ENCODE peak calls at places on chromosomes 6 and 20, in seven cellular contexts. M, V, B, I, Z, U and L are unnamed samples.

GRCh38 chr6:88730602-88731001 is 232.8 kb downstream of the RNGTT start:
- DNase-seq in M (no peak), B (no peak), V (no peak), Z (no peak), I (no peak), U (no peak), L (peak)

GRCh38 chr6:116971959-116972358 is 94.9 kb downstream of the RFX6 start:
- DNase-seq in I (peak), M (peak), U (peak), B (no peak), V (no peak), Z (peak), L (no peak)

GRCh38 chr6:28633445-28634215 is 107.9 kb downstream of the GPX5 start:
- DNase-seq in B (no peak), M (no peak), I (no peak), U (no peak), Z (no peak), V (no peak), L (no peak)

GRCh38 chr6:36492621-36493020 is 49.8 kb downstream of the KCTD20 start:
- DNase-seq in V (no peak), M (no peak), B (no peak), U (no peak), Z (no peak), I (no peak), L (no peak)

GRCh38 chr6:138996524-138996923 is 8.5 kb upstream of the REPS1 start:
- DNase-seq in M (no peak), U (no peak), B (no peak), Z (no peak), I (no peak), V (no peak), L (no peak)

GRCh38 chr20:50284811-50285375 is 94.3 kb downstream of the CEBPB start:
- DNase-seq in U (no peak), V (no peak), M (no peak), I (no peak), Z (peak), B (no peak), L (peak)

GRCh38 chr6:157670466-157671186 is 152.4 kb upstream of the SNX9 start:
- DNase-seq in M (no peak), Z (no peak), U (no peak), V (no peak), I (no peak), B (no peak), L (no peak)

GRCh38 chr6:34695729-34696188 is 808 bp downstream of the ILRUN start:
- DNase-seq in B (no peak), U (no peak), M (no peak), Z (peak), V (no peak), I (no peak), L (no peak)

GRCh38 chr20:1509237-1509636 is 18.0 kb upstream of the SIRPB2 start:
- DNase-seq in M (peak), V (no peak), Z (peak), B (no peak), U (peak), I (peak), L (peak)

GRCh38 chr6:44010411-44011349 is 116.6 kb downstream of the MRPL14 start:
- DNase-seq in V (no peak), U (no peak), B (no peak), M (no peak), I (peak), Z (no peak), L (no peak)

GRCh38 chr6:33885121-33886057 is 81.6 kb upstream of the MLN start:
- DNase-seq in B (no peak), I (peak), U (no peak), Z (no peak), M (no peak), V (no peak), L (no peak)

GRCh38 chr6:28816909-28817807 is 106.6 kb downstream of the TRIM27 start:
- DNase-seq in B (no peak), U (peak), I (no peak), V (peak), Z (no peak), M (peak), L (peak)

GRCh38 chr6:37783025-37783825 is 36.3 kb upstream of the ZFAND3 start:
- DNase-seq in I (no peak), U (no peak), M (no peak), V (peak), B (no peak), Z (peak), L (no peak)

GRCh38 chr6:169239181-169239580 is 14.5 kb downstream of the THBS2 start:
- DNase-seq in Z (no peak), U (no peak), B (no peak), M (no peak), I (no peak), V (no peak), L (no peak)

GRCh38 chr6:149876241-149876933 is 12.2 kb upstream of the LRP11 start:
- DNase-seq in Z (no peak), U (no peak), B (no peak), M (no peak), V (no peak), I (no peak), L (no peak)

GRCh38 chr6:40710626-40711354 is 123.6 kb upstream of the LRFN2 start:
- DNase-seq in U (no peak), B (peak), Z (no peak), I (no peak), V (no peak), M (no peak), L (no peak)

GRCh38 chr6:149065658-149066556 is 251.6 kb upstream of the TAB2 start:
- DNase-seq in B (peak), V (no peak), U (no peak), Z (no peak), I (no peak), M (no peak), L (no peak)

GRCh38 chr6:117008618-117009017 is 131.6 kb downstream of the RFX6 start:
- DNase-seq in U (no peak), B (peak), I (no peak), V (no peak), M (no peak), Z (no peak), L (no peak)

GRCh38 chr20:19726126-19726525 is 31.9 kb upstream of the RIN2 start:
- DNase-seq in U (no peak), M (no peak), B (no peak), Z (no peak), V (no peak), I (no peak), L (no peak)

GRCh38 chr20:45041464-45042337 is 59.2 kb downstream of the KCNS1 start:
- DNase-seq in B (no peak), M (no peak), V (no peak), U (no peak), Z (no peak), I (peak), L (no peak)

GRCh38 chr6:160391419-160392116 is 43.4 kb downstream of the SLC22A3 start:
- DNase-seq in I (peak), U (peak), M (peak), Z (no peak), B (no peak), V (no peak), L (no peak)

GRCh38 chr6:87755697-87756671 is 54.0 kb upstream of the AKIRIN2 start:
- DNase-seq in B (no peak), I (no peak), Z (no peak), U (peak), M (no peak), V (no peak), L (no peak)

DNA sequence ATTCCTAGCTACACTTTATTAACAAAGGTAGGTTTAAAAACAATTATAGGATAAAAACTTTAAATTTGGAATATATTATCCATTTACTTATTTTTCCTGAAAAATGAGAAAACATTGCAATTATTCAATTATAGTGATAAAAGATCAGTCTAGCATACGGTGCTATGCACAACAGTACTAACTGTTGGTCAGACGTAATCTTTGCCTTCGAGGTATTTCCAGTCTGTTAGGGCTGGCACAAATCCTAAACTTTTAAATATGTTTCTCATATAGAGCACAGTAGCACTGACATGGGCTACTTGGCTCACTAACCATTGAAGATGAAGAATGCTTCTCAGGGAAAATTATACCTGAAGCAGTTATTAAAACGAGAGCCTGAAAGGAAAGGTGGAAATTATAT is 214.8 kb downstream of the PRKN start:
- DNase-seq in V (no peak), I (no peak), M (no peak), B (no peak), U (no peak), Z (peak), L (no peak)
- TF ChIP-seq JUND in V (no peak), I (no peak), M (no peak), B (no peak), U (no peak), Z (no peak), L (no peak)

DNA sequence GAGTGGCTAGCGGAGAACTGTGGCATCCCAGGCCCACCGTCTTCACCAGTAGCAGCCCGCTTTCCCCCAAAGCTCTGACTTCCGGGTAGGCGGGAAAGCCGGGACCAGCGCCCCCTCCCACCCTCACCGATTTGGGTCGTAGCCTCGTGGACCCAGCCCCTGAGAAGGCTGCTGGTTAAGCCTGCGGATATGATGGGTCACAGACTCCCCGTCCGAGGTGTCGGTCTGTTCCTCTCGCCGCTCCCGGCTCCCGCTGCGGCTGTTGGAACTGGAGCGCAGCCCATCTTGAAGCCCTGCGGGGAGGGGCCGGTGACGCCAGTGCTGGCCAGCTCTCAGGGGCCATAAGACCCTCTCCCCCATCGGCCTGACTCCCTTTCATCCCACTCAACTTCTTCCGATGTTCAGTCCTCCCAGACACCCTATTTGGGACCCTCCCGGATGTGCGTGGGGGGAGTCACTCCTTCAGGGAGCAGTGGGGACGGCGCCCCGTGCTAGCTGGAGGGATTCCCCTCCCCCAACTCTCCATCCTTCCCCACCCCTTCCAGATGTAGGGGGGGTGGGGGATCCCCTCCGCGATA is 772 bp downstream of the GNL1 start:
- DNase-seq in V (peak), Z (no peak), M (no peak), I (no peak), B (no peak), U (peak), L (no peak)
- TF ChIP-seq JUND in V (no peak), Z (no peak), M (no peak), I (no peak), B (no peak), U (no peak), L (no peak)

DNA sequence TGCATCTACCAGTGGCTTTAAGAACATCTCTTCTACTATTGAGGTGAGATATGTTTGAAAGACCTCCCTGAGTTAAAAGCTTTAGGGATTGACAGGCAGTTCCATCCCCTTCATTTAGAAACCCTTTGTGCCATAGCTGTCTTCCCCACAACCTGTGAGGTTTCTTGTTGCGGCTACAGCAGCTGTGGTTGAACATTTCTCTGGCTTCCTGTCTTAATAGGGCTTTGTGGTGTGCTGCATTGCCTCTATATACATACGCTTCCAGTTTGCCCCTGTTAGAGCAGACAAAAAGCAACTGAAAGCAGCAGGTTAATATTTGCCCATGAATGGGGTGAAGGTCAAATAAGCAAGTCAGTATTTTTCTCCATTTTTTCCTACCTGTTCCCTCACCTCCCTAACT is 210.2 kb downstream of the TMEM200A start:
- DNase-seq in V (no peak), I (no peak), U (no peak), M (peak), B (peak), Z (no peak), L (no peak)
- TF ChIP-seq JUND in V (no peak), I (no peak), U (no peak), M (no peak), B (no peak), Z (no peak), L (no peak)

GRCh38 chr20:5511505-5511904 is 194.8 kb upstream of the PROKR2 start:
- DNase-seq in Z (no peak), V (no peak), M (no peak), U (no peak), B (no peak), I (no peak), L (no peak)

GRCh38 chr20:5509803-5510202 is 193.0 kb upstream of the PROKR2 start:
- DNase-seq in I (no peak), M (no peak), Z (no peak), U (no peak), V (no peak), B (no peak), L (no peak)

GRCh38 chr20:5511930-5512329 is 195.2 kb upstream of the PROKR2 start:
- DNase-seq in V (no peak), U (no peak), B (no peak), I (no peak), M (no peak), Z (no peak), L (no peak)

GRCh38 chr20:5511082-5511481 is 194.3 kb upstream of the PROKR2 start:
- DNase-seq in V (no peak), U (no peak), M (no peak), Z (no peak), B (no peak), I (no peak), L (no peak)

DNA sequence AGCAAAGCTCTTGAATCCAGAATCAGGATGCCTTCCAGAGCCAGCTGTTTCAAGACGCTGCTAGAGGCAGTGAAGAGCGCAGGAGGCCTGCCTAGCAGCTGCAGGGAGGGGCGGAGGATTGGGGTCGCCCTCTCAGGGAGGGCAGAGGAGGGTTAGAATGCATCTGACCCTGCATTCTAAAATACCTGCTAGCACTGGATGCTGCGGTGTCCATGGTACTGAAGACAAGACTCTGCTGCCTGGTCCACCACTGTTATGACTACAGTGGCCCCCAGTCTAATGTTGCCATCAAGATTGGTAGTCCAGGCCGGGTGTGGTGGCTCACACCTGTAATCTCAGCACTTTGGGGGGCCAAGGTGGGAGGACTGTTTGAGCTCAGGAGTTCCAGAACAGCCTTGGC is 193.7 kb upstream of the PROKR2 start:
- DNase-seq in I (no peak), Z (no peak), U (no peak), V (peak), B (no peak), M (no peak), L (peak)
- TF ChIP-seq JUND in I (no peak), Z (no peak), U (no peak), V (no peak), B (no peak), M (no peak), L (no peak)

GRCh38 chr6:4459981-4460380 is 316.2 kb upstream of the CDYL start:
- DNase-seq in V (no peak), I (no peak), M (no peak), B (no peak), U (no peak), Z (no peak), L (no peak)
- TF ChIP-seq JUND in V (no peak), I (no peak), M (no peak), B (no peak), U (no peak), Z (no peak), L (no peak)

GRCh38 chr6:73308712-73309533 is 45.2 kb downstream of the DPPA5 start:
- DNase-seq in V (peak), U (peak), M (no peak), I (peak), B (no peak), Z (no peak), L (no peak)

GRCh38 chr6:73309534-73309783 is 44.6 kb downstream of the DPPA5 start:
- DNase-seq in M (no peak), B (no peak), I (no peak), Z (no peak), V (peak), U (no peak), L (no peak)

GRCh38 chr6:73314577-73315492 is 39.2 kb downstream of the DPPA5 start:
- DNase-seq in M (no peak), I (no peak), Z (no peak), V (peak), B (no peak), U (no peak), L (no peak)

DNA sequence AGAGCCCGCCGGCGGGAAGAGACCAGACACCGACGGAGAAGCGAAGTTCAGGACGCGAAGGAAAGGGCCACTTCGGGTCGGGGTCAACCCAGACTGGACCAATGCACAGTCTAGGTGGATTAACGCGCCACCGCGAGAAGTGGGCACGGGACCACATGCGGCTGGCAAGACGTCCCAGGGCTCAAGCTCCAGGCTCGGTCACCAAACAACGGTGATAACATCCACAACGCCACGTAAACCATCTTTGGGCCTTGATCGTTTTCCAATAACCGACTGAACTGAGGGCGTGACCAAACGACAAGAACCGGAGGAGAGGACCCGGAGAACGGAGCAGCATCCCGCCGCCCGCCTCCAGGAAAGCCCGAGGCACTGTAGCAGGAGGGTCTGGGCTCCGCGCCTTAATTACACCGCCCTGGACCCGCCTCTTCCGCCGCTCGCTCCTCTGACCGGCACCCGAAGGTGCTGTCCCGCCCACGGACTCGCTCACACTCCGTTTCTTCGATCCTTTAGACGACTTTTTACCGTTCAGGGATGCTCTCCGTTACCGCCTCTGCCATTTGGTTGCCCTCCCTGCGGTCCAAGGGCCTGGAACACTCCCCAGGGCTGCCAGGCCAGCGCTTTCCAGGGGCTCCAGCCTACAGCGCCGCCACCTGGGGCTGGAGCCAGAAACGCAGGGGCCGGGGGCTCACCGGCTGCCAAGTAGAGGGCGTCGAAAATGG is 44.1 kb downstream of the DPPA5 start:
- DNase-seq in B (no peak), U (peak), V (peak), M (no peak), Z (peak), I (peak), L (peak)
- TF ChIP-seq JUND in B (no peak), U (no peak), V (no peak), M (no peak), Z (no peak), I (no peak), L (no peak)

DNA sequence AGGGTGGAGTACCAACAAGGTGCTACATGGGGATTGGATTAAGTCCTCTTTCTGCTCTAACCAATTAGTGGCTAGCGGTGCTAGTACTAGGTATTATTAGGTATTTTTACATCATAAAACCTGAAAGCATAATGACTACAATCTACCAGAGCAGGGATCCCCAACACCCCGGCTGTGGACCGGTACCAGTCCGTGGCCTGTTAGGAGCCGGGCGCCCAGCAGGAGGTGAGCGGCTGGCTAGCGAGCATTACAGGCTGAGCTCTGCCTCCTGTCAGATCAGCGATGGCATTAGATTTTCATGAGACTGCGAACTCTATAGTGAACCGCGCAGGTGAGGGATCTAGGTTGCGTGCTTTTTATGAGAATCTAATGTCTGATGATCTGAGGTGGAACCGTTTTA is 9.1 kb upstream of the CD40 start:
- DNase-seq in M (no peak), I (no peak), V (no peak), B (no peak), U (no peak), Z (no peak), L (no peak)
- TF ChIP-seq JUND in M (no peak), I (no peak), V (no peak), B (no peak), U (no peak), Z (no peak), L (no peak)